ENCODE peak calls at places on chromosomes 7 and 10, in four cellular contexts. E is RWPE2, L is AG09309, M is heart right ventricle. N is an unnamed sample.

GRCh38 chr7:123439186-123439585 is 95.2 kb downstream of the IQUB start:
- DNase-seq in L (no peak), E (no peak), M (no peak), N (no peak)

GRCh38 chr10:71268247-71268691 is 50.8 kb upstream of the SLC29A3 start:
- DNase-seq in E (no peak), L (no peak), M (no peak), N (no peak)

GRCh38 chr7:142383826-142384507 is 126.1 kb upstream of the PRSS58 start:
- DNase-seq in M (no peak), L (no peak), E (no peak), N (no peak)

GRCh38 chr7:101950450-101951119 is 133.2 kb downstream of the CUX1 start:
- DNase-seq in M (no peak), E (no peak), L (no peak), N (no peak)

GRCh38 chr10:50021646-50022045 is 33.4 kb downstream of the AGAP6 start:
- DNase-seq in L (no peak), M (no peak), E (no peak), N (no peak)

GRCh38 chr10:13921941-13922340 is 335.2 kb downstream of the PRPF18 start:
- DNase-seq in E (no peak), M (no peak), L (no peak), N (no peak)

GRCh38 chr10:35355971-35356724 is 19.8 kb downstream of the CCNY start:
- DNase-seq in L (no peak), M (no peak), E (no peak), N (no peak)

GRCh38 chr7:39714447-39715091 is 91.2 kb downstream of the RALA start:
- DNase-seq in L (no peak), E (no peak), M (no peak), N (no peak)

GRCh38 chr7:11261470-11261869 is 287.8 kb downstream of the PHF14 start:
- DNase-seq in E (no peak), M (no peak), L (no peak), N (no peak)

GRCh38 chr10:119290301-119291036 is 83.1 kb downstream of the GRK5 start:
- DNase-seq in L (no peak), E (no peak), M (no peak), N (peak)

GRCh38 chr10:121288864-121289659 is 309.2 kb downstream of the FGFR2 start:
- DNase-seq in E (no peak), L (no peak), M (no peak), N (no peak)

GRCh38 chr7:86765931-86766330 is 122.2 kb downstream of the GRM3 start:
- DNase-seq in L (no peak), M (no peak), E (no peak), N (no peak)

GRCh38 chr10:75136346-75136745 is 24.9 kb downstream of the SAMD8 start:
- DNase-seq in L (no peak), M (no peak), E (no peak), N (no peak)

GRCh38 chr7:131792311-131792710 is 235.9 kb upstream of the PODXL start:
- DNase-seq in M (no peak), L (no peak), E (no peak), N (no peak)

GRCh38 chr7:151249034-151249731 is 689 bp upstream of the SMARCD3 start:
- DNase-seq in E (no peak), L (no peak), M (peak), N (no peak)

GRCh38 chr10:98212204-98212603 is 55.8 kb downstream of the LOXL4 start:
- DNase-seq in E (no peak), L (no peak), M (no peak), N (no peak)

GRCh38 chr10:95531994-95532399 is 29.2 kb downstream of the SORBS1 start:
- DNase-seq in L (no peak), M (no peak), E (no peak), N (no peak)

GRCh38 chr10:79289801-79290200 is 57.5 kb upstream of the PPIF start:
- DNase-seq in L (no peak), E (no peak), M (no peak), N (no peak)

GRCh38 chr10:772227-772637 is 82.8 kb upstream of the DIP2C start:
- DNase-seq in E (no peak), L (no peak), M (no peak), N (no peak)

GRCh38 chr7:55325371-55325792 is 39.8 kb upstream of the LANCL2 start:
- DNase-seq in E (no peak), L (peak), M (peak), N (no peak)

GRCh38 chr7:116339564-116339963 is 129.2 kb downstream of the TES start:
- DNase-seq in L (no peak), E (no peak), M (no peak), N (no peak)

GRCh38 chr10:61970182-61971015 is 68.9 kb downstream of the ARID5B start:
- DNase-seq in L (no peak), M (no peak), E (no peak), N (no peak)

GRCh38 chr10:70193391-70193844 is 23.1 kb upstream of the SAR1A start:
- DNase-seq in E (no peak), L (no peak), M (no peak), N (no peak)

GRCh38 chr7:134089446-134089845 is 37.7 kb upstream of the LRGUK start:
- DNase-seq in M (no peak), E (no peak), L (no peak), N (no peak)

GRCh38 chr7:128221929-128222403 is 19.1 kb upstream of the LEP start:
- DNase-seq in L (peak), E (no peak), M (no peak), N (no peak)

GRCh38 chr7:101662447-101662998 is 33.4 kb upstream of the MYL10 start:
- DNase-seq in L (no peak), M (no peak), E (no peak), N (no peak)

GRCh38 chr10:63976538-63976937 is 455.3 kb downstream of the REEP3 start:
- DNase-seq in M (no peak), E (no peak), L (no peak), N (no peak)

GRCh38 chr7:2613926-2614613 is 17.7 kb upstream of the TTYH3 start:
- DNase-seq in L (peak), E (no peak), M (peak), N (no peak)

GRCh38 chr7:81470084-81470723 is 299.6 kb downstream of the HGF start:
- DNase-seq in E (no peak), M (peak), L (peak), N (no peak)

GRCh38 chr10:96618648-96619047 is 31.8 kb upstream of the TM9SF3 start:
- DNase-seq in L (no peak), M (peak), E (no peak), N (no peak)

GRCh38 chr7:22859676-22860290 is 37.1 kb upstream of the TOMM7 start:
- DNase-seq in L (no peak), M (no peak), E (no peak), N (no peak)

GRCh38 chr10:22022257-22023051 is 18.9 kb upstream of the DNAJC1 start:
- DNase-seq in E (no peak), M (peak), L (no peak), N (no peak)

GRCh38 chr7:2937701-2938513 is 93.8 kb upstream of the GNA12 start:
- DNase-seq in M (no peak), L (no peak), E (peak), N (peak)

GRCh38 chr7:42593860-42594259 is 318.0 kb downstream of the C7orf25 start:
- DNase-seq in E (no peak), M (no peak), L (no peak), N (no peak)

GRCh38 chr7:91089382-91089963 is 174.8 kb upstream of the FZD1 start:
- DNase-seq in M (no peak), E (no peak), L (no peak), N (no peak)

DNA sequence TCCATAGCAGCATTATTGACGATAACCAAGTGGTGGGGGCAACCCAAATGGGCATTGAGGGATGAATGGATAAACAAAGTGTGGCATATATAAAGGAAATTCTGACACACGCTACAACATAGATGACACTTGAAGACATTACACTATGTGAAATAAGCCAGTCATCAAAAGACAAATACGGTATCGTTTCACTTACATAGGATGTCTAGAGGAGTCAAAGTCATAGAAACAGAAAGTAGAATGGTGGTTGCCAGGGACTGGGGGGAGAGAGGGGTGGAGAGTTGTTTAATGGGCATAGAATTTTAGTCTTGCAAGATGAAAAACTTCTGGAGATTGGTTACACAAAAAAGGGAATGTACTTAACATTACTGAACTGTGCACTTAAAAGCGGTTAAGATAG is 53.7 kb downstream of the LSM5 start:
- DNase-seq in M (no peak), E (no peak), L (no peak), N (no peak)
- TF ChIP-seq CTCF in M (no peak), E (no peak), L (no peak), N (no peak)

DNA sequence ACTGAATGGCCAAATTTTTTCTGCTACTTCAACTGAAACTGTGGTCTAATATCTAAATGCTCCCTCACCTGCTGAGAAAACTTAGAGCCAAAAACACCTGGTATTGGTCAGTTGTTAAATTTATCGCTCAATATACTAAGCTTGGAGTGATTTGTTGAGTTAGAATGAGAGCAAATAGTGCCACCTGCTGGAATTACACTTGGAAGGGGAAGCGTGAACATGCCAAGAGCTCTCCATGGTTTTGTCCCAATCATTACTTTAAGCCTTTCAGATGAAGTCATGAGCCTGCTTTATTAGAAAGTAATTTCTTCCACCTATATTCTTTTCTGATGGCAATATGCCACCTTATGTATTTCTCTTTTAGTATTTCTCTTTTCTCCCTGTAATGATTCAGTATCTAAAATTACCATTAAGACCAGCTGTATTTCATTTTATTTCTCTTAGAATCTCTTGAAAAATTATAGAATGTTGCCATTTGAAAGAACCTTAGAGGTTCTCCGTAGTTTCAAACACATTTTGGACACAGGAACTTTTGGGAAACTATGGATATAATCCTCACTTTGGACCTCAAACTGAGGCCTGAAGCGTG is 447.8 kb upstream of the C7orf33 start:
- DNase-seq in M (no peak), E (no peak), L (peak), N (no peak)
- TF ChIP-seq CTCF in M (no peak), E (peak), L (peak), N (peak)

DNA sequence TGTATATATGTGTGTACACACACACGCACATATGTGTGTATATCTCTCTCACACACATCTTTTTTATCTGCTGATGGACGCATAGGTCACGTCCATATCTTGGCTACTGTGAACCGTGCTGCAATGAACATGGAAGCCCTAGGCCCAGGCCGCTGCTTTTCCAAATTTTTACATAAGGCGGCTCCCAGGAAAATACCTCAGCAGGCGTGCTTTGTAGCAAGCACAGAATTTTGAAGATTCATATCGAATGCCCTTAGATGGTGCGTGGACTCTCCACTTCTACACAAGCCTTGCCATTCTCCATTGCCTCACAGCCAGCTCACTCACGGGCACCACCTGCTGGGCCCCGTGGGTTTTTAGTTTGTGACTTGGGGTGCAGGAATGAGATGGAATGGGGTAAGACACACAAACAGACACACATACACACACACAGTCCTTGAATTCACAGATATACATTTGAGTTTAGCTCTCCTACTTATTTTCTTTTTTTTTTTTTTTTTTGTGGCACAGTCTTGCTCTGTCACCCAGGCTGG is 57.9 kb upstream of the RNF32 start:
- DNase-seq in E (no peak), L (no peak), M (no peak), N (no peak)
- TF ChIP-seq CTCF in E (no peak), L (no peak), M (no peak), N (no peak)

GRCh38 chr10:88865281-88865876 is 13.7 kb upstream of the ANKRD22 start:
- DNase-seq in L (no peak), M (no peak), E (no peak), N (no peak)
- TF ChIP-seq CTCF in L (peak), M (no peak), E (peak), N (peak)

DNA sequence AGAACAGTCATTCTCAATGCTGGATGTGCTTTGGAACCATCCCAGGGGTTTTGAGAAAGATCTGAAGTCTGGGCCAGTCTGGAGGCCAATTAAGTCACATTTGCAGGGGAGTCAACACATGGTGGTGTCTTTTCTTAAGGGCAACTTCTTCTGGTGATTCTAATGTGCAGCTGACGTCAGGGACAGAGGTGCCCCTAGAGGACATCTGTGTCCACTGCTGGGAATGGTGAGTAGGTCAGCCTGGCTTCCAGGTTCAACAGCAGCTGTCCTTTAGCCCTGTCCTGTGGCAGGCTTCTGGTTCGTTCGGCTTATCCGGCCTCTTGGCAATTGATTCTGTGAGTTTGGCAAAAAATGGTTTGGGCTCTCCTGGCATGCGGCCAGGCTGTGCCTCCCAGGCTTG is 269.7 kb upstream of the HABP2 start:
- DNase-seq in E (no peak), L (no peak), M (no peak), N (no peak)
- TF ChIP-seq CTCF in E (no peak), L (no peak), M (peak), N (peak)

DNA sequence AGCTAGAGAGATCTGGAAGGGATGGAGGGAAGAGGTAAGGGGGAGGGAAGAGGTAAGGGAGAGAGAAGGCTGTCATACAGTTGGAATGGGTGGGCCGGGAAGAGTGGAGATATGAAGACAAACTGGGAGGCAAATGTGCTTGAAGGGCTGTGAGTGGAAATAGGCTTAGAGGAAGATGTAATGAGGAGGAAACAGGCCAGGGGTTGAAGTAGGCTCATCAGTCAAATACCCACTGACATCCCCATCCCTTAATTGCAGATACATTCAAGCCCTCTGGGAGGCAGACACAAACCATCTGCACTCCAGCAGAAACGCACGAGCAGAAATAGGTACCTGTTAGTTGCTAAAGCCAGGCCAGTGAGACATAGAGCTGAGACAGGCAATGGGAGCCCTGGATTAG is 2.1 kb downstream of the SYNPO2L start:
- DNase-seq in L (no peak), M (no peak), E (no peak), N (no peak)
- TF ChIP-seq CTCF in L (peak), M (no peak), E (peak), N (peak)

GRCh38 chr7:47325337-47325736 is 256.6 kb downstream of the TNS3 start:
- DNase-seq in M (no peak), L (no peak), E (no peak), N (no peak)

GRCh38 chr7:47327306-47327697 is 254.6 kb downstream of the TNS3 start:
- DNase-seq in M (no peak), E (no peak), L (no peak), N (no peak)

GRCh38 chr7:47327698-47328391 is 254.1 kb downstream of the TNS3 start:
- DNase-seq in E (no peak), L (peak), M (peak), N (no peak)

GRCh38 chr7:47326808-47327207 is 255.1 kb downstream of the TNS3 start:
- DNase-seq in L (peak), E (no peak), M (peak), N (no peak)

GRCh38 chr7:47326220-47326619 is 255.7 kb downstream of the TNS3 start:
- DNase-seq in E (no peak), M (no peak), L (peak), N (no peak)
- TF ChIP-seq CTCF in E (peak), M (no peak), L (peak), N (peak)

DNA sequence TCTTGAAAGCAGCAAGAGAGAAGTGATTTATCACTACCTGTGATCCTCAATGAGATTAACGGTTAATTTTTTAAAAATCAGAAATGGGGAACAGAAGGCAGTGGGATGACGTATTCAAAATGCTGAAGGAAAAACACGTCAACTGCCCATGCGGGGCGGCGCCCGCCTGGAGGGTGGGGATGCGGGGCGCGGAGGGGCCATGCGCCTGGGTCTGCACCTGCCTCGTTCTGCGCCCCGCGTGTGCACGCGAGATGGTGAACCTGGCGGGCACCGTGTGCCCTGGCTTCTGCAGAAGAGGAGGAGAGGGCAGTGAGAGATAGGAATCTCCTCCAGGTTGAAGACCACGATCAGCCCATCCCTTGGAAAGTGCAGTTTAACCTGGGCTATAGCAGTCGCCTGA is 79.3 kb upstream of the ZNF32 start:
- DNase-seq in E (no peak), L (no peak), M (no peak), N (no peak)
- TF ChIP-seq CTCF in E (no peak), L (no peak), M (no peak), N (no peak)

DNA sequence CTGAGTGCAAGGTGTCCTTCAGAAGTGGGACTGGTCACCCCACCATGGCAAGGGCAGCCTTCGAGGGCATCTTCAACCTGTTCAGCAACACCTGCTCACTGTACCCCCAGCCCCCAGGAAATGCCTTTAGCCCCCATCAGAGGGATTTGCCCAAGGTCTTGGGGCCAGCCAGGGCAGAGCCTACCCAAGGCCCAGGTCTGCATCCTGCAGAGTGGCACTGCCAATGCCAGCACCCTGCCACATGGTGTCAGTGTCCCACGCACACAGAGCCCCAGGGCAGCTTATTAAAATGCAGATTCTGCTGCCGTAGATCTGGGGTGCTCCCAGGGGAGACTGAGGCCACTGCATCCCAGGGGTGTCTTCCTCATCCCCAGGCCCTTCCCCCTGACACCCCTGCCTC is 106.2 kb upstream of the KCTD7 start:
- DNase-seq in M (no peak), L (no peak), E (no peak), N (no peak)
- TF ChIP-seq CTCF in M (no peak), L (peak), E (peak), N (peak)

N was measured in chondrocyte.